ENCODE peak calls at places on chromosomes 5 and 9, in six cellular contexts. O, N, J, V, G and H are unnamed samples.

GRCh38 chr9:134026561-134026960 is 1.3 kb downstream of the BRD3OS start:
- DNase-seq in O (no peak), N (peak), J (no peak), V (no peak), G (no peak), H (no peak)

GRCh38 chr9:114900937-114901802 is 29.2 kb downstream of the TNFSF8 start:
- DNase-seq in O (peak), N (no peak), J (peak), V (peak), G (peak), H (peak)

GRCh38 chr5:141637693-141638419 is 1.1 kb downstream of the RELL2 start:
- DNase-seq in O (peak), N (peak), J (no peak), V (peak), G (peak), H (no peak)

GRCh38 chr5:174176511-174176910 is 131.0 kb downstream of the NSG2 start:
- DNase-seq in O (no peak), N (no peak), J (no peak), V (no peak), G (no peak), H (no peak)

GRCh38 chr5:68444833-68445232 is 229.3 kb downstream of the PIK3R1 start:
- DNase-seq in O (no peak), N (peak), J (no peak), V (no peak), G (no peak), H (no peak)

GRCh38 chr9:136952354-136952855 is 332 bp downstream of the LCN12 start:
- DNase-seq in O (no peak), N (no peak), J (no peak), V (no peak), G (no peak), H (no peak)

GRCh38 chr5:109546461-109546860 is 136.7 kb upstream of the PJA2 start:
- DNase-seq in O (no peak), N (no peak), J (no peak), V (no peak), G (no peak), H (no peak)

GRCh38 chr9:76571288-76572204 is 112.6 kb downstream of the GCNT1 start:
- DNase-seq in O (peak), N (no peak), J (no peak), V (peak), G (no peak), H (no peak)

GRCh38 chr5:142819292-142819691 is 49.1 kb downstream of the ARHGAP26 start:
- DNase-seq in O (peak), N (no peak), J (no peak), V (peak), G (no peak), H (peak)

GRCh38 chr5:131974956-131975726 is 29.7 kb upstream of the MEIKIN start:
- DNase-seq in O (no peak), N (no peak), J (no peak), V (no peak), G (no peak), H (no peak)

GRCh38 chr9:95783426-95783975 is 92.0 kb upstream of the ERCC6L2 start:
- DNase-seq in O (peak), N (no peak), J (no peak), V (peak), G (peak), H (no peak)

GRCh38 chr5:6601271-6601670 is 31.6 kb downstream of the NSUN2 start:
- DNase-seq in O (no peak), N (no peak), J (no peak), V (no peak), G (no peak), H (no peak)

GRCh38 chr5:173547579-173547978 is 68.9 kb downstream of the BOD1 start:
- DNase-seq in O (peak), N (no peak), J (no peak), V (peak), G (peak), H (no peak)

DNA sequence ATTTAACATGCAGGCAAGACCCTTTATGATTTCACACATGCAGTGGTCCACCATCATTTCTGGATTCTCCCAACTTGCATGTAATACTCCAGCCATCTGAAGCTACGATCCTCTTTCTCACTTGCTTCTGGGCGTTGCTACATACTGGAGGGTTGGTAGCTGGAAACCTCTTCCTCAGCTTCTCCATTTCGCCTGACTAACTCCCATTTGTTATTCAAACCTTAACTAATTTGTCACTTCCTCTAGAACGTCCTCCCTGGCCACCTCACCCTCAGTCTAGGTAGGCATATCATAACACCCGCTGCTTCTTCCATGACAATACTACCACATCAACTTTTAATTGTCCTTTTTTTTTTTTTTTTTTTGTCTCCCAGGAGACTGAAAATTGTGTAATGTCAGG is 72.6 kb upstream of the EQTN start:
- DNase-seq in O (no peak), N (no peak), J (no peak), V (no peak), G (no peak), H (no peak)
- H3K4me3 ChIP-seq in O (no peak), N (no peak), J (no peak), V (no peak), G (no peak), H (no peak)

GRCh38 chr9:128723866-128724743 is at the start of gene ZDHHC12:
- DNase-seq in O (peak), N (peak), J (peak), V (peak), G (peak), H (peak)
- H3K4me3 ChIP-seq in O (peak), N (peak), J (peak), V (peak), G (peak), H (peak)

DNA sequence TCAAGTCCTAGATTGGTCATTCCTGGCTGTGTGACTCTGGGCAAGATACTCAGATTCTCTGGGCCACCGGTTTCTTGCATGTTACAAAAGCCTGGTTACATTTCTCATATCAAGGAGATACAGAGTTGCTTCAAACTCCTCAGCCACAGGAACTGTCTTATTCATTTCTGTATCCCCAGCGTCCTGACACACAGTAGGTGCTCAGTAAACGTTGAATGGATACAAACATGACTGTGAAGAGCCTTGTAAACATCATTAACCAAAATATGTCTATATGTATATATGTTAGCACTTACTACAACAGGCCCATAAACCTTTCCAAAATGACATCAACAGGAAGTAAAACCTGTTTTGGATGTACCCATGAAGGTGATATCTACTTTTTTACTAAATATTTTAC is 1.6 kb downstream of the CLTB start:
- DNase-seq in O (no peak), N (no peak), J (no peak), V (no peak), G (no peak), H (no peak)
- H3K4me3 ChIP-seq in O (peak), N (no peak), J (no peak), V (no peak), G (no peak), H (peak)

GRCh38 chr9:120876842-120877240 is at the start of gene PHF19:
- DNase-seq in O (peak), N (no peak), J (no peak), V (peak), G (peak), H (peak)

GRCh38 chr9:120875954-120876841 is 790 bp downstream of the PHF19 start:
- DNase-seq in O (peak), N (peak), J (peak), V (peak), G (peak), H (peak)

GRCh38 chr9:120874226-120874839 is 2.7 kb downstream of the PHF19 start:
- DNase-seq in O (no peak), N (no peak), J (no peak), V (no peak), G (no peak), H (no peak)

GRCh38 chr9:120874861-120875565 is 2.0 kb downstream of the PHF19 start:
- DNase-seq in O (peak), N (no peak), J (no peak), V (no peak), G (no peak), H (no peak)

GRCh38 chr9:120875643-120875953 is 1.4 kb downstream of the PHF19 start:
- DNase-seq in O (no peak), N (no peak), J (no peak), V (no peak), G (no peak), H (no peak)
- H3K4me3 ChIP-seq in O (peak), N (peak), J (peak), V (peak), G (peak), H (peak)

DNA sequence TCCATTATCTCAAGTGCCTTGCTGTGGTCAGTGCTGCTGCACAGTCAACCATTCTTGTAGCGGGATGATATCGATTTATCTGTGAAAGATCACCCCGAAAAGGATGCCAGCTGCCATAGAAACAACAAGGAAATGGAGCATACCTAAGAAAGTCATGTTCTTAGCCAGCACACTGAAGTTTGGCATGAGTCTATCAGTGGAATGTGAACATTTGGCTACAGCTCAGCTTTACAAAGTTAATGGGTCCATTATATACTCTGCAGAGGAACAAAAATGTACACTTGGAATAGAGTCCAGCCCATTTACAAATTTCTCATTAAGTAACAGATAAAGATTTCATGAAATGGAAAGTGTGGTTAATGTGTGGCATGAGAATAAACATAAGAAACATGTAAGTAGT is 24.1 kb downstream of the LVRN start:
- DNase-seq in O (peak), N (no peak), J (peak), V (no peak), G (peak), H (no peak)
- H3K4me3 ChIP-seq in O (no peak), N (no peak), J (no peak), V (no peak), G (no peak), H (no peak)

DNA sequence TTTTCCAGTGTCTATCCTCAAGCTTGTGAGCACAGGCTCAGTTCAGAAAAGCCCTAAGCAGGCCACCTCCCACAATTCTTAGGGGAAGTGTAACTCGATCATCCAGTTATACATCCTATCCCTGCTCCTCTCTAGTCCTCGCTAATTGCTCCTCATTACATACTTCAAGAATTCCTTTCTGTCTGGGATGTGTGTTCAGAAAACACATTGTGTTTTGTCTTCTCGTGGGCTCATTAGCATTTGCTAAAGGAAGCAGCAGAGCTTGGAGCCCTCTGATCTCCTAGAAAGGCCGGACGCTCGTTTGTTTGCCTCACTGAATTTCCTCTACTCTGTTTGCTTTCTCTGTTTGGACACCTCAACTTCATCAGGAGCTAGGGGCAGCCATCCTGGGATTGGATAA is 268.2 kb upstream of the RFX3 start:
- DNase-seq in O (peak), N (no peak), J (no peak), V (no peak), G (peak), H (no peak)
- H3K4me3 ChIP-seq in O (no peak), N (no peak), J (no peak), V (no peak), G (no peak), H (no peak)

GRCh38 chr9:972512-973294 is 3.8 kb upstream of the DMRT3 start:
- DNase-seq in O (no peak), N (no peak), J (no peak), V (no peak), G (no peak), H (no peak)

GRCh38 chr9:973295-973842 is 3.1 kb upstream of the DMRT3 start:
- DNase-seq in O (no peak), N (no peak), J (no peak), V (no peak), G (no peak), H (no peak)

GRCh38 chr9:970310-971002 is 6.0 kb upstream of the DMRT3 start:
- DNase-seq in O (no peak), N (no peak), J (no peak), V (no peak), G (no peak), H (no peak)

GRCh38 chr9:969693-970309 is 6.7 kb upstream of the DMRT3 start:
- DNase-seq in O (no peak), N (no peak), J (no peak), V (no peak), G (no peak), H (no peak)

DNA sequence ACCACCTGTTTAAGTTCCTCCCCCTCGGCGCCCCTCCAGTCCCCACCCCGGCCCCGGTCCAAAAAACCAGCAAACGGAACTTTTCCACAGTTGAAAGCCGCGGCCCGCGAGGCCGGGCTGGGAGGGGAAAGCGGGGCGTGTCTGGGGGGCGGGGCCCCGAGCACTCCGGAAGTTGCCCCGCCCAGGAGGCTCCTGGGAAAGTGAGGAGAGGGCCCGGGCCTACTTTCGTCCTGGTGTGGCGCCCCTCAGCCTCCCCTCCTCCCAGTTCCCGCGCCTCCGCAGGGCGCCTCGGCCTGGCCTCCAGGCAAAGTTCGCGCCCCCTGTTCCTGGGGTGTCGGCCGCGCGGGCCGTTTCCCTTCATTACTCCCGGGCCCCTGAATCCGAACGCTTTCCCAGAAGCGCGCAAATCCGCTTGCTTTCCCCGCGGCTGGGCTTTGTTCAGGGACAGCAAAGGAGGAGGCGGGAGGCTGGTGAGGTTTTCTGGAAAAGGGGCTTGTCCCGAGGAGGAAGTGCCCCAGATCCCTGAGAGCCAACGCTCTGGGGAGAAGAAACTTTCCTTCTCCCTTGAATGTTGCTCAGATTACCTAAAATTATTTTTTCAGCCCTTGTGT is 4.4 kb upstream of the DMRT3 start:
- DNase-seq in O (no peak), N (no peak), J (no peak), V (no peak), G (no peak), H (no peak)
- H3K4me3 ChIP-seq in O (peak), N (peak), J (peak), V (peak), G (no peak), H (no peak)

DNA sequence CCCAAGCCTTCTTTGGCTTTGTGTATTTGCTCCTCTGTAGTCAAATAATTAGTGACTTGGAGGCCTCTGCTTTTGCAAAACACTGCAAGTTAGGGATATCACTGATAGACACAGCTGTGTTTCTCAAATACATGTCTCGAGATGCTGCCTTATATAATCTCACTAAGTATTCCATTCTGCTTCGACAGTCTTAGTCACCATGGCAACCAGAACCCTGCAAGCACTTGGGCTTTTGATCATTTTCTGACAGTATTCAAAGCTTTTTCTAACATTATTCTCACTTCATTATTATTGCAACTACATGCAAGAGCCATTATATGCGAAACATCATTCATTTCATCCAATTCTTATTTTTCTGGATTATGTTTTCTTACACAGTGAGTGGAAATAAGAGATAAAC is 94.1 kb downstream of the SCAI start:
- DNase-seq in O (no peak), N (no peak), J (no peak), V (no peak), G (no peak), H (no peak)
- H3K4me3 ChIP-seq in O (no peak), N (no peak), J (no peak), V (no peak), G (no peak), H (no peak)